ENCODE peak calls at places on chromosomes 16 and 17, in nine cellular contexts. One of them, this sample, is unnamed.

GRCh38 chr16:69924777-69925191 is 26.4 kb upstream of the CLEC18A start:
- DNase-seq in hypothalamus: no peak
- DNase-seq in NCI-H1105 treated with DMSO at 0.1 percent for 48 hours: no peak
- DNase-seq in sciatic nerve: peak; percentile 88
- DNase-seq in activated T-helper 1 cell treated with anti-CD3 and anti-CD28 coated beads, Interleukin-2, amount 50 U/mL, for 16 hours: no peak
- DNase-seq in fibroblast of lung: peak; percentile 70
- DNase-seq in IMR-90: peak; percentile 81
- DNase-seq in stimulated activated effector memory CD8-positive, alpha-beta T cell treated with anti-CD3 and anti-CD28 coated beads, Interleukin-12 subunit alpha, Interleukin-12 subunit beta, amount 100 ng/mL, for 72 hours: no peak
- DNase-seq in activated naive CD8-positive, alpha-beta T cell treated with anti-CD3 and anti-CD28 coated beads for 36 hours: no peak
- DNase-seq in this sample: peak; percentile 61

GRCh38 chr16:23953476-23953875 is 117.7 kb downstream of the PRKCB start:
- DNase-seq in activated T-helper 1 cell treated with anti-CD3 and anti-CD28 coated beads, Interleukin-2, amount 50 U/mL, for 16 hours: no peak
- DNase-seq in NCI-H1105 treated with DMSO at 0.1 percent for 48 hours: no peak
- DNase-seq in IMR-90: no peak
- DNase-seq in hypothalamus: no peak
- DNase-seq in sciatic nerve: no peak
- DNase-seq in stimulated activated effector memory CD8-positive, alpha-beta T cell treated with anti-CD3 and anti-CD28 coated beads, Interleukin-12 subunit alpha, Interleukin-12 subunit beta, amount 100 ng/mL, for 72 hours: no peak
- DNase-seq in activated naive CD8-positive, alpha-beta T cell treated with anti-CD3 and anti-CD28 coated beads for 36 hours: no peak
- DNase-seq in fibroblast of lung: no peak
- DNase-seq in this sample: no peak

GRCh38 chr17:67862614-67863217 is 37.4 kb downstream of the BPTF start:
- DNase-seq in IMR-90: no peak
- DNase-seq in NCI-H1105 treated with DMSO at 0.1 percent for 48 hours: no peak
- DNase-seq in sciatic nerve: no peak
- DNase-seq in stimulated activated effector memory CD8-positive, alpha-beta T cell treated with anti-CD3 and anti-CD28 coated beads, Interleukin-12 subunit alpha, Interleukin-12 subunit beta, amount 100 ng/mL, for 72 hours: no peak
- DNase-seq in activated naive CD8-positive, alpha-beta T cell treated with anti-CD3 and anti-CD28 coated beads for 36 hours: no peak
- DNase-seq in activated T-helper 1 cell treated with anti-CD3 and anti-CD28 coated beads, Interleukin-2, amount 50 U/mL, for 16 hours: no peak
- DNase-seq in fibroblast of lung: no peak
- DNase-seq in hypothalamus: no peak
- DNase-seq in this sample: peak; percentile 18

GRCh38 chr17:82876149-82876548 is 36.3 kb upstream of the ZNF750 start:
- DNase-seq in activated T-helper 1 cell treated with anti-CD3 and anti-CD28 coated beads, Interleukin-2, amount 50 U/mL, for 16 hours: no peak
- DNase-seq in hypothalamus: no peak
- DNase-seq in NCI-H1105 treated with DMSO at 0.1 percent for 48 hours: no peak
- DNase-seq in stimulated activated effector memory CD8-positive, alpha-beta T cell treated with anti-CD3 and anti-CD28 coated beads, Interleukin-12 subunit alpha, Interleukin-12 subunit beta, amount 100 ng/mL, for 72 hours: no peak
- DNase-seq in activated naive CD8-positive, alpha-beta T cell treated with anti-CD3 and anti-CD28 coated beads for 36 hours: no peak
- DNase-seq in sciatic nerve: no peak
- DNase-seq in fibroblast of lung: peak; percentile 37
- DNase-seq in IMR-90: peak; percentile 57
- DNase-seq in this sample: peak; percentile 23

GRCh38 chr17:28371245-28372202 is at the start of gene SARM1:
- DNase-seq in sciatic nerve: peak; percentile 89
- DNase-seq in NCI-H1105 treated with DMSO at 0.1 percent for 48 hours: peak; percentile 94
- DNase-seq in activated naive CD8-positive, alpha-beta T cell treated with anti-CD3 and anti-CD28 coated beads for 36 hours: peak; percentile 93
- DNase-seq in IMR-90: peak; percentile 85
- DNase-seq in activated T-helper 1 cell treated with anti-CD3 and anti-CD28 coated beads, Interleukin-2, amount 50 U/mL, for 16 hours: peak; percentile 75
- DNase-seq in hypothalamus: peak; percentile 34
- DNase-seq in stimulated activated effector memory CD8-positive, alpha-beta T cell treated with anti-CD3 and anti-CD28 coated beads, Interleukin-12 subunit alpha, Interleukin-12 subunit beta, amount 100 ng/mL, for 72 hours: peak; percentile 97
- DNase-seq in fibroblast of lung: peak; percentile 89
- DNase-seq in this sample: peak; percentile 98

GRCh38 chr17:41258406-41258805 is 3.2 kb downstream of the KRTAP9-9 start:
- DNase-seq in activated naive CD8-positive, alpha-beta T cell treated with anti-CD3 and anti-CD28 coated beads for 36 hours: no peak
- DNase-seq in NCI-H1105 treated with DMSO at 0.1 percent for 48 hours: no peak
- DNase-seq in fibroblast of lung: no peak
- DNase-seq in activated T-helper 1 cell treated with anti-CD3 and anti-CD28 coated beads, Interleukin-2, amount 50 U/mL, for 16 hours: no peak
- DNase-seq in stimulated activated effector memory CD8-positive, alpha-beta T cell treated with anti-CD3 and anti-CD28 coated beads, Interleukin-12 subunit alpha, Interleukin-12 subunit beta, amount 100 ng/mL, for 72 hours: no peak
- DNase-seq in IMR-90: no peak
- DNase-seq in hypothalamus: no peak
- DNase-seq in sciatic nerve: no peak
- DNase-seq in this sample: no peak

GRCh38 chr17:77312786-77313599 is 172.2 kb downstream of the SEC14L1 start:
- DNase-seq in activated T-helper 1 cell treated with anti-CD3 and anti-CD28 coated beads, Interleukin-2, amount 50 U/mL, for 16 hours: no peak
- DNase-seq in NCI-H1105 treated with DMSO at 0.1 percent for 48 hours: no peak
- DNase-seq in activated naive CD8-positive, alpha-beta T cell treated with anti-CD3 and anti-CD28 coated beads for 36 hours: no peak
- DNase-seq in hypothalamus: no peak
- DNase-seq in fibroblast of lung: peak; percentile 92
- DNase-seq in sciatic nerve: peak; percentile 89
- DNase-seq in IMR-90: peak; percentile 82
- DNase-seq in stimulated activated effector memory CD8-positive, alpha-beta T cell treated with anti-CD3 and anti-CD28 coated beads, Interleukin-12 subunit alpha, Interleukin-12 subunit beta, amount 100 ng/mL, for 72 hours: no peak
- DNase-seq in this sample: no peak

GRCh38 chr17:56185491-56185890 is 32.2 kb downstream of the ANKFN1 start:
- DNase-seq in IMR-90: peak; percentile 49
- DNase-seq in hypothalamus: no peak
- DNase-seq in sciatic nerve: no peak
- DNase-seq in stimulated activated effector memory CD8-positive, alpha-beta T cell treated with anti-CD3 and anti-CD28 coated beads, Interleukin-12 subunit alpha, Interleukin-12 subunit beta, amount 100 ng/mL, for 72 hours: no peak
- DNase-seq in activated naive CD8-positive, alpha-beta T cell treated with anti-CD3 and anti-CD28 coated beads for 36 hours: no peak
- DNase-seq in NCI-H1105 treated with DMSO at 0.1 percent for 48 hours: no peak
- DNase-seq in fibroblast of lung: peak; percentile 43
- DNase-seq in activated T-helper 1 cell treated with anti-CD3 and anti-CD28 coated beads, Interleukin-2, amount 50 U/mL, for 16 hours: no peak
- DNase-seq in this sample: no peak

GRCh38 chr16:30561212-30561816 is 3.1 kb upstream of the ZNF764 start:
- DNase-seq in IMR-90: no peak
- DNase-seq in stimulated activated effector memory CD8-positive, alpha-beta T cell treated with anti-CD3 and anti-CD28 coated beads, Interleukin-12 subunit alpha, Interleukin-12 subunit beta, amount 100 ng/mL, for 72 hours: no peak
- DNase-seq in activated naive CD8-positive, alpha-beta T cell treated with anti-CD3 and anti-CD28 coated beads for 36 hours: peak; percentile 29
- DNase-seq in fibroblast of lung: no peak
- DNase-seq in NCI-H1105 treated with DMSO at 0.1 percent for 48 hours: no peak
- DNase-seq in activated T-helper 1 cell treated with anti-CD3 and anti-CD28 coated beads, Interleukin-2, amount 50 U/mL, for 16 hours: no peak
- DNase-seq in sciatic nerve: peak; percentile 72
- DNase-seq in hypothalamus: no peak
- DNase-seq in this sample: no peak

GRCh38 chr16:27999687-28000086 is 63.8 kb downstream of the GSG1L start:
- DNase-seq in hypothalamus: no peak
- DNase-seq in fibroblast of lung: no peak
- DNase-seq in sciatic nerve: no peak
- DNase-seq in activated naive CD8-positive, alpha-beta T cell treated with anti-CD3 and anti-CD28 coated beads for 36 hours: no peak
- DNase-seq in IMR-90: peak; percentile 12
- DNase-seq in stimulated activated effector memory CD8-positive, alpha-beta T cell treated with anti-CD3 and anti-CD28 coated beads, Interleukin-12 subunit alpha, Interleukin-12 subunit beta, amount 100 ng/mL, for 72 hours: no peak
- DNase-seq in NCI-H1105 treated with DMSO at 0.1 percent for 48 hours: no peak
- DNase-seq in activated T-helper 1 cell treated with anti-CD3 and anti-CD28 coated beads, Interleukin-2, amount 50 U/mL, for 16 hours: no peak
- DNase-seq in this sample: no peak

GRCh38 chr16:73546351-73546845 is 498.5 kb upstream of the ZFHX3 start:
- DNase-seq in stimulated activated effector memory CD8-positive, alpha-beta T cell treated with anti-CD3 and anti-CD28 coated beads, Interleukin-12 subunit alpha, Interleukin-12 subunit beta, amount 100 ng/mL, for 72 hours: no peak
- DNase-seq in activated naive CD8-positive, alpha-beta T cell treated with anti-CD3 and anti-CD28 coated beads for 36 hours: no peak
- DNase-seq in activated T-helper 1 cell treated with anti-CD3 and anti-CD28 coated beads, Interleukin-2, amount 50 U/mL, for 16 hours: no peak
- DNase-seq in sciatic nerve: no peak
- DNase-seq in fibroblast of lung: peak; percentile 24
- DNase-seq in hypothalamus: no peak
- DNase-seq in NCI-H1105 treated with DMSO at 0.1 percent for 48 hours: peak; percentile 62
- DNase-seq in IMR-90: no peak
- DNase-seq in this sample: peak; percentile 37

GRCh38 chr17:27555364-27555763 is 75.6 kb upstream of the LGALS9 start:
- DNase-seq in fibroblast of lung: no peak
- DNase-seq in activated naive CD8-positive, alpha-beta T cell treated with anti-CD3 and anti-CD28 coated beads for 36 hours: no peak
- DNase-seq in NCI-H1105 treated with DMSO at 0.1 percent for 48 hours: no peak
- DNase-seq in IMR-90: no peak
- DNase-seq in sciatic nerve: no peak
- DNase-seq in activated T-helper 1 cell treated with anti-CD3 and anti-CD28 coated beads, Interleukin-2, amount 50 U/mL, for 16 hours: no peak
- DNase-seq in hypothalamus: no peak
- DNase-seq in stimulated activated effector memory CD8-positive, alpha-beta T cell treated with anti-CD3 and anti-CD28 coated beads, Interleukin-12 subunit alpha, Interleukin-12 subunit beta, amount 100 ng/mL, for 72 hours: no peak
- DNase-seq in this sample: no peak

GRCh38 chr17:2871720-2872119 is 75.5 kb downstream of the RAP1GAP2 start:
- DNase-seq in hypothalamus: no peak
- DNase-seq in NCI-H1105 treated with DMSO at 0.1 percent for 48 hours: no peak
- DNase-seq in activated T-helper 1 cell treated with anti-CD3 and anti-CD28 coated beads, Interleukin-2, amount 50 U/mL, for 16 hours: no peak
- DNase-seq in activated naive CD8-positive, alpha-beta T cell treated with anti-CD3 and anti-CD28 coated beads for 36 hours: no peak
- DNase-seq in fibroblast of lung: no peak
- DNase-seq in stimulated activated effector memory CD8-positive, alpha-beta T cell treated with anti-CD3 and anti-CD28 coated beads, Interleukin-12 subunit alpha, Interleukin-12 subunit beta, amount 100 ng/mL, for 72 hours: no peak
- DNase-seq in IMR-90: peak; percentile 29
- DNase-seq in sciatic nerve: no peak
- DNase-seq in this sample: no peak

GRCh38 chr17:33137411-33137810 is 145.8 kb downstream of the SPACA3 start:
- DNase-seq in NCI-H1105 treated with DMSO at 0.1 percent for 48 hours: no peak
- DNase-seq in IMR-90: no peak
- DNase-seq in hypothalamus: no peak
- DNase-seq in activated naive CD8-positive, alpha-beta T cell treated with anti-CD3 and anti-CD28 coated beads for 36 hours: no peak
- DNase-seq in stimulated activated effector memory CD8-positive, alpha-beta T cell treated with anti-CD3 and anti-CD28 coated beads, Interleukin-12 subunit alpha, Interleukin-12 subunit beta, amount 100 ng/mL, for 72 hours: no peak
- DNase-seq in activated T-helper 1 cell treated with anti-CD3 and anti-CD28 coated beads, Interleukin-2, amount 50 U/mL, for 16 hours: no peak
- DNase-seq in fibroblast of lung: no peak
- DNase-seq in sciatic nerve: no peak
- DNase-seq in this sample: no peak

GRCh38 chr17:9907131-9907530 is 2.1 kb upstream of the RCVRN start:
- DNase-seq in fibroblast of lung: no peak
- DNase-seq in sciatic nerve: no peak
- DNase-seq in stimulated activated effector memory CD8-positive, alpha-beta T cell treated with anti-CD3 and anti-CD28 coated beads, Interleukin-12 subunit alpha, Interleukin-12 subunit beta, amount 100 ng/mL, for 72 hours: no peak
- DNase-seq in activated naive CD8-positive, alpha-beta T cell treated with anti-CD3 and anti-CD28 coated beads for 36 hours: no peak
- DNase-seq in NCI-H1105 treated with DMSO at 0.1 percent for 48 hours: no peak
- DNase-seq in IMR-90: no peak
- DNase-seq in activated T-helper 1 cell treated with anti-CD3 and anti-CD28 coated beads, Interleukin-2, amount 50 U/mL, for 16 hours: no peak
- DNase-seq in hypothalamus: no peak
- DNase-seq in this sample: no peak

GRCh38 chr17:1491406-1492248 is 859 bp downstream of the MYO1C start:
- DNase-seq in hypothalamus: no peak
- DNase-seq in stimulated activated effector memory CD8-positive, alpha-beta T cell treated with anti-CD3 and anti-CD28 coated beads, Interleukin-12 subunit alpha, Interleukin-12 subunit beta, amount 100 ng/mL, for 72 hours: peak; percentile 64
- DNase-seq in IMR-90: no peak
- DNase-seq in fibroblast of lung: peak; percentile 38
- DNase-seq in activated naive CD8-positive, alpha-beta T cell treated with anti-CD3 and anti-CD28 coated beads for 36 hours: peak; percentile 68
- DNase-seq in activated T-helper 1 cell treated with anti-CD3 and anti-CD28 coated beads, Interleukin-2, amount 50 U/mL, for 16 hours: peak; percentile 30
- DNase-seq in NCI-H1105 treated with DMSO at 0.1 percent for 48 hours: no peak
- DNase-seq in sciatic nerve: peak; percentile 84
- DNase-seq in this sample: no peak

GRCh38 chr17:19303367-19303776 is 59.2 kb downstream of the B9D1 start:
- DNase-seq in activated T-helper 1 cell treated with anti-CD3 and anti-CD28 coated beads, Interleukin-2, amount 50 U/mL, for 16 hours: no peak
- DNase-seq in fibroblast of lung: no peak
- DNase-seq in hypothalamus: no peak
- DNase-seq in stimulated activated effector memory CD8-positive, alpha-beta T cell treated with anti-CD3 and anti-CD28 coated beads, Interleukin-12 subunit alpha, Interleukin-12 subunit beta, amount 100 ng/mL, for 72 hours: no peak
- DNase-seq in IMR-90: no peak
- DNase-seq in sciatic nerve: no peak
- DNase-seq in activated naive CD8-positive, alpha-beta T cell treated with anti-CD3 and anti-CD28 coated beads for 36 hours: no peak
- DNase-seq in NCI-H1105 treated with DMSO at 0.1 percent for 48 hours: no peak
- DNase-seq in this sample: no peak

GRCh38 chr16:73636196-73636595 is 588.3 kb upstream of the ZFHX3 start:
- DNase-seq in stimulated activated effector memory CD8-positive, alpha-beta T cell treated with anti-CD3 and anti-CD28 coated beads, Interleukin-12 subunit alpha, Interleukin-12 subunit beta, amount 100 ng/mL, for 72 hours: no peak
- DNase-seq in activated naive CD8-positive, alpha-beta T cell treated with anti-CD3 and anti-CD28 coated beads for 36 hours: no peak
- DNase-seq in fibroblast of lung: no peak
- DNase-seq in hypothalamus: no peak
- DNase-seq in sciatic nerve: no peak
- DNase-seq in IMR-90: no peak
- DNase-seq in NCI-H1105 treated with DMSO at 0.1 percent for 48 hours: no peak
- DNase-seq in activated T-helper 1 cell treated with anti-CD3 and anti-CD28 coated beads, Interleukin-2, amount 50 U/mL, for 16 hours: no peak
- DNase-seq in this sample: no peak

GRCh38 chr16:89020068-89020924 is 43.3 kb upstream of the CBFA2T3 start:
- DNase-seq in IMR-90: no peak
- DNase-seq in activated T-helper 1 cell treated with anti-CD3 and anti-CD28 coated beads, Interleukin-2, amount 50 U/mL, for 16 hours: no peak
- DNase-seq in stimulated activated effector memory CD8-positive, alpha-beta T cell treated with anti-CD3 and anti-CD28 coated beads, Interleukin-12 subunit alpha, Interleukin-12 subunit beta, amount 100 ng/mL, for 72 hours: peak; percentile 82
- DNase-seq in sciatic nerve: no peak
- DNase-seq in activated naive CD8-positive, alpha-beta T cell treated with anti-CD3 and anti-CD28 coated beads for 36 hours: peak; percentile 40
- DNase-seq in fibroblast of lung: no peak
- DNase-seq in NCI-H1105 treated with DMSO at 0.1 percent for 48 hours: no peak
- DNase-seq in hypothalamus: no peak
- DNase-seq in this sample: no peak

GRCh38 chr17:2592974-2593845 is at the start of gene PAFAH1B1:
- DNase-seq in fibroblast of lung: peak; percentile 77
- DNase-seq in activated naive CD8-positive, alpha-beta T cell treated with anti-CD3 and anti-CD28 coated beads for 36 hours: peak; percentile 99
- DNase-seq in NCI-H1105 treated with DMSO at 0.1 percent for 48 hours: peak; percentile 75
- DNase-seq in hypothalamus: peak; percentile 76
- DNase-seq in sciatic nerve: peak; percentile 94
- DNase-seq in IMR-90: peak; percentile 72
- DNase-seq in activated T-helper 1 cell treated with anti-CD3 and anti-CD28 coated beads, Interleukin-2, amount 50 U/mL, for 16 hours: peak; percentile 96
- DNase-seq in stimulated activated effector memory CD8-positive, alpha-beta T cell treated with anti-CD3 and anti-CD28 coated beads, Interleukin-12 subunit alpha, Interleukin-12 subunit beta, amount 100 ng/mL, for 72 hours: peak; percentile 97
- DNase-seq in this sample: peak; percentile 96

GRCh38 chr16:82366462-82366861 is 196.4 kb upstream of the MPHOSPH6 start:
- DNase-seq in hypothalamus: no peak
- DNase-seq in NCI-H1105 treated with DMSO at 0.1 percent for 48 hours: no peak
- DNase-seq in activated naive CD8-positive, alpha-beta T cell treated with anti-CD3 and anti-CD28 coated beads for 36 hours: no peak
- DNase-seq in IMR-90: no peak
- DNase-seq in activated T-helper 1 cell treated with anti-CD3 and anti-CD28 coated beads, Interleukin-2, amount 50 U/mL, for 16 hours: no peak
- DNase-seq in fibroblast of lung: no peak
- DNase-seq in stimulated activated effector memory CD8-positive, alpha-beta T cell treated with anti-CD3 and anti-CD28 coated beads, Interleukin-12 subunit alpha, Interleukin-12 subunit beta, amount 100 ng/mL, for 72 hours: no peak
- DNase-seq in sciatic nerve: no peak
- DNase-seq in this sample: no peak

GRCh38 chr17:68759343-68760140 is 158.4 kb upstream of the FAM20A start:
- DNase-seq in activated naive CD8-positive, alpha-beta T cell treated with anti-CD3 and anti-CD28 coated beads for 36 hours: peak; percentile 63
- DNase-seq in hypothalamus: peak; percentile 12
- DNase-seq in NCI-H1105 treated with DMSO at 0.1 percent for 48 hours: peak; percentile 75
- DNase-seq in fibroblast of lung: peak; percentile 95
- DNase-seq in activated T-helper 1 cell treated with anti-CD3 and anti-CD28 coated beads, Interleukin-2, amount 50 U/mL, for 16 hours: no peak
- DNase-seq in sciatic nerve: peak; percentile 93
- DNase-seq in stimulated activated effector memory CD8-positive, alpha-beta T cell treated with anti-CD3 and anti-CD28 coated beads, Interleukin-12 subunit alpha, Interleukin-12 subunit beta, amount 100 ng/mL, for 72 hours: peak; percentile 73
- DNase-seq in IMR-90: peak; percentile 93
- DNase-seq in this sample: peak; percentile 96

GRCh38 chr16:25141648-25142047 is 30.1 kb downstream of the LCMT1 start:
- DNase-seq in stimulated activated effector memory CD8-positive, alpha-beta T cell treated with anti-CD3 and anti-CD28 coated beads, Interleukin-12 subunit alpha, Interleukin-12 subunit beta, amount 100 ng/mL, for 72 hours: no peak
- DNase-seq in IMR-90: no peak
- DNase-seq in NCI-H1105 treated with DMSO at 0.1 percent for 48 hours: no peak
- DNase-seq in sciatic nerve: no peak
- DNase-seq in activated naive CD8-positive, alpha-beta T cell treated with anti-CD3 and anti-CD28 coated beads for 36 hours: no peak
- DNase-seq in fibroblast of lung: peak; percentile 9
- DNase-seq in activated T-helper 1 cell treated with anti-CD3 and anti-CD28 coated beads, Interleukin-2, amount 50 U/mL, for 16 hours: no peak
- DNase-seq in hypothalamus: no peak
- DNase-seq in this sample: no peak

GRCh38 chr17:27463235-27463677 is 7.0 kb downstream of the KSR1 start:
- DNase-seq in activated naive CD8-positive, alpha-beta T cell treated with anti-CD3 and anti-CD28 coated beads for 36 hours: no peak
- DNase-seq in IMR-90: no peak
- DNase-seq in sciatic nerve: no peak
- DNase-seq in hypothalamus: no peak
- DNase-seq in activated T-helper 1 cell treated with anti-CD3 and anti-CD28 coated beads, Interleukin-2, amount 50 U/mL, for 16 hours: no peak
- DNase-seq in stimulated activated effector memory CD8-positive, alpha-beta T cell treated with anti-CD3 and anti-CD28 coated beads, Interleukin-12 subunit alpha, Interleukin-12 subunit beta, amount 100 ng/mL, for 72 hours: no peak
- DNase-seq in NCI-H1105 treated with DMSO at 0.1 percent for 48 hours: no peak
- DNase-seq in fibroblast of lung: no peak
- DNase-seq in this sample: no peak

GRCh38 chr17:65545708-65546523 is 15.5 kb downstream of the AXIN2 start:
- DNase-seq in fibroblast of lung: no peak
- DNase-seq in activated naive CD8-positive, alpha-beta T cell treated with anti-CD3 and anti-CD28 coated beads for 36 hours: no peak
- DNase-seq in hypothalamus: no peak
- DNase-seq in activated T-helper 1 cell treated with anti-CD3 and anti-CD28 coated beads, Interleukin-2, amount 50 U/mL, for 16 hours: no peak
- DNase-seq in stimulated activated effector memory CD8-positive, alpha-beta T cell treated with anti-CD3 and anti-CD28 coated beads, Interleukin-12 subunit alpha, Interleukin-12 subunit beta, amount 100 ng/mL, for 72 hours: no peak
- DNase-seq in IMR-90: no peak
- DNase-seq in NCI-H1105 treated with DMSO at 0.1 percent for 48 hours: no peak
- DNase-seq in sciatic nerve: no peak
- DNase-seq in this sample: no peak

GRCh38 chr16:58863761-58864160 is 129.6 kb upstream of the GOT2 start:
- DNase-seq in hypothalamus: no peak
- DNase-seq in activated T-helper 1 cell treated with anti-CD3 and anti-CD28 coated beads, Interleukin-2, amount 50 U/mL, for 16 hours: no peak
- DNase-seq in fibroblast of lung: no peak
- DNase-seq in IMR-90: no peak
- DNase-seq in sciatic nerve: no peak
- DNase-seq in stimulated activated effector memory CD8-positive, alpha-beta T cell treated with anti-CD3 and anti-CD28 coated beads, Interleukin-12 subunit alpha, Interleukin-12 subunit beta, amount 100 ng/mL, for 72 hours: no peak
- DNase-seq in NCI-H1105 treated with DMSO at 0.1 percent for 48 hours: no peak
- DNase-seq in activated naive CD8-positive, alpha-beta T cell treated with anti-CD3 and anti-CD28 coated beads for 36 hours: no peak
- DNase-seq in this sample: no peak

GRCh38 chr17:59105852-59106462 is 723 bp downstream of the TRIM37 start:
- DNase-seq in NCI-H1105 treated with DMSO at 0.1 percent for 48 hours: peak; percentile 73
- DNase-seq in stimulated activated effector memory CD8-positive, alpha-beta T cell treated with anti-CD3 and anti-CD28 coated beads, Interleukin-12 subunit alpha, Interleukin-12 subunit beta, amount 100 ng/mL, for 72 hours: no peak
- DNase-seq in hypothalamus: peak; percentile 29
- DNase-seq in activated T-helper 1 cell treated with anti-CD3 and anti-CD28 coated beads, Interleukin-2, amount 50 U/mL, for 16 hours: peak; percentile 60
- DNase-seq in activated naive CD8-positive, alpha-beta T cell treated with anti-CD3 and anti-CD28 coated beads for 36 hours: peak; percentile 69
- DNase-seq in sciatic nerve: peak; percentile 79
- DNase-seq in fibroblast of lung: peak; percentile 34
- DNase-seq in IMR-90: peak; percentile 41
- DNase-seq in this sample: peak; percentile 51

GRCh38 chr16:87409781-87410180 is 17.6 kb downstream of the MAP1LC3B start:
- DNase-seq in activated naive CD8-positive, alpha-beta T cell treated with anti-CD3 and anti-CD28 coated beads for 36 hours: no peak
- DNase-seq in fibroblast of lung: no peak
- DNase-seq in activated T-helper 1 cell treated with anti-CD3 and anti-CD28 coated beads, Interleukin-2, amount 50 U/mL, for 16 hours: no peak
- DNase-seq in NCI-H1105 treated with DMSO at 0.1 percent for 48 hours: no peak
- DNase-seq in sciatic nerve: peak; percentile 43
- DNase-seq in IMR-90: no peak
- DNase-seq in hypothalamus: no peak
- DNase-seq in stimulated activated effector memory CD8-positive, alpha-beta T cell treated with anti-CD3 and anti-CD28 coated beads, Interleukin-12 subunit alpha, Interleukin-12 subunit beta, amount 100 ng/mL, for 72 hours: no peak
- DNase-seq in this sample: no peak

GRCh38 chr17:48731355-48731754 is 2.8 kb upstream of the HOXB13 start:
- DNase-seq in activated naive CD8-positive, alpha-beta T cell treated with anti-CD3 and anti-CD28 coated beads for 36 hours: no peak
- DNase-seq in IMR-90: no peak
- DNase-seq in sciatic nerve: no peak
- DNase-seq in fibroblast of lung: no peak
- DNase-seq in hypothalamus: no peak
- DNase-seq in activated T-helper 1 cell treated with anti-CD3 and anti-CD28 coated beads, Interleukin-2, amount 50 U/mL, for 16 hours: no peak
- DNase-seq in NCI-H1105 treated with DMSO at 0.1 percent for 48 hours: no peak
- DNase-seq in stimulated activated effector memory CD8-positive, alpha-beta T cell treated with anti-CD3 and anti-CD28 coated beads, Interleukin-12 subunit alpha, Interleukin-12 subunit beta, amount 100 ng/mL, for 72 hours: no peak
- DNase-seq in this sample: no peak

GRCh38 chr17:40122944-40123810 is 1.4 kb downstream of the MSL1 start:
- DNase-seq in activated T-helper 1 cell treated with anti-CD3 and anti-CD28 coated beads, Interleukin-2, amount 50 U/mL, for 16 hours: peak; percentile 42
- DNase-seq in sciatic nerve: no peak
- DNase-seq in IMR-90: peak; percentile 30
- DNase-seq in fibroblast of lung: peak; percentile 45
- DNase-seq in activated naive CD8-positive, alpha-beta T cell treated with anti-CD3 and anti-CD28 coated beads for 36 hours: peak; percentile 55
- DNase-seq in NCI-H1105 treated with DMSO at 0.1 percent for 48 hours: peak; percentile 45
- DNase-seq in hypothalamus: no peak
- DNase-seq in stimulated activated effector memory CD8-positive, alpha-beta T cell treated with anti-CD3 and anti-CD28 coated beads, Interleukin-12 subunit alpha, Interleukin-12 subunit beta, amount 100 ng/mL, for 72 hours: peak; percentile 83
- DNase-seq in this sample: peak; percentile 88

GRCh38 chr16:56912746-56913703 is 18.9 kb upstream of the HERPUD1 start:
- DNase-seq in activated naive CD8-positive, alpha-beta T cell treated with anti-CD3 and anti-CD28 coated beads for 36 hours: no peak
- DNase-seq in fibroblast of lung: peak; percentile 71
- DNase-seq in hypothalamus: no peak
- DNase-seq in IMR-90: peak; percentile 83
- DNase-seq in stimulated activated effector memory CD8-positive, alpha-beta T cell treated with anti-CD3 and anti-CD28 coated beads, Interleukin-12 subunit alpha, Interleukin-12 subunit beta, amount 100 ng/mL, for 72 hours: no peak
- DNase-seq in activated T-helper 1 cell treated with anti-CD3 and anti-CD28 coated beads, Interleukin-2, amount 50 U/mL, for 16 hours: no peak
- DNase-seq in sciatic nerve: no peak
- DNase-seq in NCI-H1105 treated with DMSO at 0.1 percent for 48 hours: no peak
- DNase-seq in this sample: no peak